ENCODE peak calls at places on chromosomes 13 and 19, in ten cellular contexts. One of them, this sample, is unnamed.

GRCh38 chr13:50400930-50401553 is 385.8 kb downstream of the KCNRG start:
- DNase-seq in Caco-2: no peak
- DNase-seq in suprapubic skin: no peak
- DNase-seq in A673: peak
- DNase-seq in progenitor cell of endocrine pancreas: no peak
- DNase-seq in retinal pigment epithelial cell: no peak
- DNase-seq in glutamatergic neuron: no peak
- DNase-seq in cardiac fibroblast: peak
- DNase-seq in tibial nerve: no peak
- DNase-seq in sigmoid colon: no peak
- DNase-seq in this sample: no peak

GRCh38 chr19:41735071-41735623 is 20.2 kb upstream of the CEACAM6 start:
- DNase-seq in sigmoid colon: no peak
- DNase-seq in glutamatergic neuron: no peak
- DNase-seq in tibial nerve: no peak
- DNase-seq in cardiac fibroblast: no peak
- DNase-seq in suprapubic skin: no peak
- DNase-seq in Caco-2: peak
- DNase-seq in retinal pigment epithelial cell: no peak
- DNase-seq in progenitor cell of endocrine pancreas: no peak
- DNase-seq in A673: no peak
- DNase-seq in this sample: no peak

GRCh38 chr19:48970923-48971395 is 5.8 kb downstream of the FTL start:
- DNase-seq in suprapubic skin: no peak
- DNase-seq in sigmoid colon: peak
- DNase-seq in tibial nerve: peak
- DNase-seq in progenitor cell of endocrine pancreas: peak
- DNase-seq in cardiac fibroblast: peak
- DNase-seq in A673: peak
- DNase-seq in glutamatergic neuron: peak
- DNase-seq in Caco-2: peak
- DNase-seq in retinal pigment epithelial cell: no peak
- DNase-seq in this sample: peak

GRCh38 chr19:32719611-32720059 is at the start of gene TDRD12:
- DNase-seq in tibial nerve: no peak
- DNase-seq in glutamatergic neuron: no peak
- DNase-seq in Caco-2: peak
- DNase-seq in A673: no peak
- DNase-seq in sigmoid colon: no peak
- DNase-seq in progenitor cell of endocrine pancreas: no peak
- DNase-seq in retinal pigment epithelial cell: no peak
- DNase-seq in suprapubic skin: no peak
- DNase-seq in cardiac fibroblast: no peak
- DNase-seq in this sample: no peak

GRCh38 chr13:35984776-35985453 is 146.3 kb downstream of the DCLK1 start:
- DNase-seq in retinal pigment epithelial cell: peak
- DNase-seq in cardiac fibroblast: no peak
- DNase-seq in tibial nerve: no peak
- DNase-seq in sigmoid colon: no peak
- DNase-seq in suprapubic skin: no peak
- DNase-seq in Caco-2: no peak
- DNase-seq in A673: peak
- DNase-seq in progenitor cell of endocrine pancreas: no peak
- DNase-seq in glutamatergic neuron: peak
- DNase-seq in this sample: peak

GRCh38 chr19:41328157-41328817 is 18.3 kb downstream of the CCDC97 start:
- DNase-seq in glutamatergic neuron: no peak
- DNase-seq in cardiac fibroblast: peak
- DNase-seq in sigmoid colon: no peak
- DNase-seq in tibial nerve: no peak
- DNase-seq in suprapubic skin: no peak
- DNase-seq in Caco-2: no peak
- DNase-seq in A673: no peak
- DNase-seq in progenitor cell of endocrine pancreas: no peak
- DNase-seq in retinal pigment epithelial cell: no peak
- DNase-seq in this sample: no peak

GRCh38 chr19:55471266-55471665 is 5.2 kb upstream of the ZNF628 start:
- DNase-seq in suprapubic skin: no peak
- DNase-seq in glutamatergic neuron: no peak
- DNase-seq in cardiac fibroblast: no peak
- DNase-seq in Caco-2: no peak
- DNase-seq in sigmoid colon: no peak
- DNase-seq in progenitor cell of endocrine pancreas: no peak
- DNase-seq in tibial nerve: no peak
- DNase-seq in retinal pigment epithelial cell: no peak
- DNase-seq in A673: no peak
- DNase-seq in this sample: no peak

GRCh38 chr13:86909318-86909717 is 761.9 kb upstream of the SLITRK5 start:
- DNase-seq in glutamatergic neuron: no peak
- DNase-seq in Caco-2: no peak
- DNase-seq in sigmoid colon: no peak
- DNase-seq in retinal pigment epithelial cell: no peak
- DNase-seq in cardiac fibroblast: no peak
- DNase-seq in A673: no peak
- DNase-seq in suprapubic skin: no peak
- DNase-seq in tibial nerve: no peak
- DNase-seq in progenitor cell of endocrine pancreas: no peak
- DNase-seq in this sample: no peak

GRCh38 chr13:26679411-26679810 is 81.2 kb downstream of the GPR12 start:
- DNase-seq in tibial nerve: no peak
- DNase-seq in Caco-2: no peak
- DNase-seq in retinal pigment epithelial cell: peak
- DNase-seq in suprapubic skin: no peak
- DNase-seq in cardiac fibroblast: peak
- DNase-seq in glutamatergic neuron: no peak
- DNase-seq in A673: no peak
- DNase-seq in sigmoid colon: no peak
- DNase-seq in progenitor cell of endocrine pancreas: no peak
- DNase-seq in this sample: no peak

GRCh38 chr13:24842533-24843278 is 78.7 kb downstream of the RNF17 start:
- DNase-seq in cardiac fibroblast: no peak
- DNase-seq in retinal pigment epithelial cell: no peak
- DNase-seq in sigmoid colon: no peak
- DNase-seq in suprapubic skin: no peak
- DNase-seq in tibial nerve: no peak
- DNase-seq in progenitor cell of endocrine pancreas: no peak
- DNase-seq in A673: peak
- DNase-seq in glutamatergic neuron: no peak
- DNase-seq in Caco-2: no peak
- DNase-seq in this sample: no peak

GRCh38 chr19:10603084-10603872 is 16.2 kb upstream of the AP1M2 start:
- DNase-seq in sigmoid colon: peak
- DNase-seq in tibial nerve: no peak
- DNase-seq in progenitor cell of endocrine pancreas: no peak
- DNase-seq in retinal pigment epithelial cell: no peak
- DNase-seq in Caco-2: no peak
- DNase-seq in glutamatergic neuron: no peak
- DNase-seq in cardiac fibroblast: peak
- DNase-seq in A673: peak
- DNase-seq in suprapubic skin: peak
- DNase-seq in this sample: peak
- TF ChIP-seq CTCF in sigmoid colon: no peak
- TF ChIP-seq CTCF in tibial nerve: no peak
- TF ChIP-seq CTCF in progenitor cell of endocrine pancreas: no peak
- TF ChIP-seq CTCF in retinal pigment epithelial cell: no peak
- TF ChIP-seq CTCF in Caco-2: no peak
- TF ChIP-seq CTCF in glutamatergic neuron: no peak
- TF ChIP-seq CTCF in cardiac fibroblast: no peak
- TF ChIP-seq CTCF in A673: no peak
- TF ChIP-seq CTCF in suprapubic skin: no peak
- TF ChIP-seq CTCF in this sample: no peak

DNA sequence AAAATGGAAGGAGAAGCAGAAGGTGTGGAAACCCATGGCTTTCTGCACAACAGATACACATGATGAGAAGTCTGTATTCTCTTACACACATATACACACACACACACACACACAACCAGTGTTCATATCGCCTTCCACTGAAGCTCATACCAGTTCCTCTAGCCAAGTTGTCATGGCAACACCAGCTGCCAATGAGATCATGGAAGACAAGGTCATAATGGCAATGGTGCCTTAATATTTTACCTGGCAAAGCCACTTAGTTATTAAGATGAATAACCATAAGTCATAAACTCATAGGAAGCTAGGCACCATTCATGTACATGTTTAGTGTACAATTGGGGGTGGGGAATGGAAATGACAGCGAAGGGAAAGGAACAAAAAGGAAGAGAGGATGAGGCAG is 2.6 kb upstream of the DHRS12 start:
- DNase-seq in cardiac fibroblast: peak
- DNase-seq in tibial nerve: no peak
- DNase-seq in Caco-2: no peak
- DNase-seq in suprapubic skin: no peak
- DNase-seq in retinal pigment epithelial cell: no peak
- DNase-seq in progenitor cell of endocrine pancreas: no peak
- DNase-seq in glutamatergic neuron: no peak
- DNase-seq in sigmoid colon: no peak
- DNase-seq in A673: peak
- DNase-seq in this sample: no peak
- TF ChIP-seq CTCF in cardiac fibroblast: no peak
- TF ChIP-seq CTCF in tibial nerve: no peak
- TF ChIP-seq CTCF in Caco-2: no peak
- TF ChIP-seq CTCF in suprapubic skin: no peak
- TF ChIP-seq CTCF in retinal pigment epithelial cell: no peak
- TF ChIP-seq CTCF in progenitor cell of endocrine pancreas: no peak
- TF ChIP-seq CTCF in glutamatergic neuron: no peak
- TF ChIP-seq CTCF in sigmoid colon: no peak
- TF ChIP-seq CTCF in A673: no peak
- TF ChIP-seq CTCF in this sample: no peak

GRCh38 chr13:73404581-73404980 is 345.8 kb downstream of the KLF5 start:
- DNase-seq in A673: no peak
- DNase-seq in suprapubic skin: no peak
- DNase-seq in progenitor cell of endocrine pancreas: no peak
- DNase-seq in sigmoid colon: no peak
- DNase-seq in tibial nerve: no peak
- DNase-seq in Caco-2: no peak
- DNase-seq in retinal pigment epithelial cell: no peak
- DNase-seq in cardiac fibroblast: no peak
- DNase-seq in glutamatergic neuron: no peak
- DNase-seq in this sample: no peak

GRCh38 chr13:73401769-73402168 is 343.0 kb downstream of the KLF5 start:
- DNase-seq in progenitor cell of endocrine pancreas: no peak
- DNase-seq in suprapubic skin: no peak
- DNase-seq in Caco-2: no peak
- DNase-seq in glutamatergic neuron: no peak
- DNase-seq in tibial nerve: no peak
- DNase-seq in A673: no peak
- DNase-seq in cardiac fibroblast: no peak
- DNase-seq in sigmoid colon: no peak
- DNase-seq in retinal pigment epithelial cell: no peak
- DNase-seq in this sample: no peak

GRCh38 chr13:73411067-73411809 is 352.4 kb downstream of the KLF5 start:
- DNase-seq in sigmoid colon: no peak
- DNase-seq in cardiac fibroblast: no peak
- DNase-seq in tibial nerve: no peak
- DNase-seq in suprapubic skin: no peak
- DNase-seq in glutamatergic neuron: no peak
- DNase-seq in progenitor cell of endocrine pancreas: no peak
- DNase-seq in retinal pigment epithelial cell: no peak
- DNase-seq in Caco-2: no peak
- DNase-seq in A673: no peak
- DNase-seq in this sample: no peak

GRCh38 chr13:73403362-73404150 is 344.8 kb downstream of the KLF5 start:
- DNase-seq in cardiac fibroblast: no peak
- DNase-seq in progenitor cell of endocrine pancreas: no peak
- DNase-seq in Caco-2: no peak
- DNase-seq in retinal pigment epithelial cell: no peak
- DNase-seq in tibial nerve: no peak
- DNase-seq in suprapubic skin: no peak
- DNase-seq in sigmoid colon: no peak
- DNase-seq in glutamatergic neuron: no peak
- DNase-seq in A673: peak
- DNase-seq in this sample: no peak

GRCh38 chr13:73406454-73406853 is 347.6 kb downstream of the KLF5 start:
- DNase-seq in Caco-2: no peak
- DNase-seq in sigmoid colon: no peak
- DNase-seq in glutamatergic neuron: no peak
- DNase-seq in retinal pigment epithelial cell: no peak
- DNase-seq in cardiac fibroblast: no peak
- DNase-seq in progenitor cell of endocrine pancreas: no peak
- DNase-seq in A673: no peak
- DNase-seq in tibial nerve: no peak
- DNase-seq in suprapubic skin: no peak
- DNase-seq in this sample: no peak
- TF ChIP-seq CTCF in Caco-2: no peak
- TF ChIP-seq CTCF in sigmoid colon: no peak
- TF ChIP-seq CTCF in glutamatergic neuron: no peak
- TF ChIP-seq CTCF in retinal pigment epithelial cell: no peak
- TF ChIP-seq CTCF in cardiac fibroblast: no peak
- TF ChIP-seq CTCF in progenitor cell of endocrine pancreas: no peak
- TF ChIP-seq CTCF in A673: no peak
- TF ChIP-seq CTCF in tibial nerve: no peak
- TF ChIP-seq CTCF in suprapubic skin: no peak
- TF ChIP-seq CTCF in this sample: no peak

GRCh38 chr19:19119325-19120237 is 18.7 kb downstream of the TMEM161A start:
- DNase-seq in retinal pigment epithelial cell: no peak
- DNase-seq in tibial nerve: no peak
- DNase-seq in Caco-2: no peak
- DNase-seq in sigmoid colon: no peak
- DNase-seq in glutamatergic neuron: no peak
- DNase-seq in suprapubic skin: no peak
- DNase-seq in cardiac fibroblast: no peak
- DNase-seq in A673: no peak
- DNase-seq in progenitor cell of endocrine pancreas: no peak
- DNase-seq in this sample: no peak

GRCh38 chr19:19120308-19121156 is 17.7 kb downstream of the TMEM161A start:
- DNase-seq in A673: peak
- DNase-seq in sigmoid colon: peak
- DNase-seq in Caco-2: peak
- DNase-seq in progenitor cell of endocrine pancreas: peak
- DNase-seq in suprapubic skin: no peak
- DNase-seq in cardiac fibroblast: peak
- DNase-seq in retinal pigment epithelial cell: no peak
- DNase-seq in tibial nerve: no peak
- DNase-seq in glutamatergic neuron: peak
- DNase-seq in this sample: peak

GRCh38 chr19:19113040-19113541 is 25.2 kb downstream of the TMEM161A start:
- DNase-seq in A673: peak
- DNase-seq in suprapubic skin: no peak
- DNase-seq in sigmoid colon: no peak
- DNase-seq in Caco-2: peak
- DNase-seq in progenitor cell of endocrine pancreas: no peak
- DNase-seq in glutamatergic neuron: peak
- DNase-seq in retinal pigment epithelial cell: no peak
- DNase-seq in tibial nerve: no peak
- DNase-seq in cardiac fibroblast: peak
- DNase-seq in this sample: peak

GRCh38 chr19:19111967-19112580 is 26.2 kb downstream of the TMEM161A start:
- DNase-seq in glutamatergic neuron: no peak
- DNase-seq in suprapubic skin: no peak
- DNase-seq in sigmoid colon: no peak
- DNase-seq in tibial nerve: no peak
- DNase-seq in A673: no peak
- DNase-seq in retinal pigment epithelial cell: no peak
- DNase-seq in Caco-2: no peak
- DNase-seq in cardiac fibroblast: no peak
- DNase-seq in progenitor cell of endocrine pancreas: no peak
- DNase-seq in this sample: no peak

DNA sequence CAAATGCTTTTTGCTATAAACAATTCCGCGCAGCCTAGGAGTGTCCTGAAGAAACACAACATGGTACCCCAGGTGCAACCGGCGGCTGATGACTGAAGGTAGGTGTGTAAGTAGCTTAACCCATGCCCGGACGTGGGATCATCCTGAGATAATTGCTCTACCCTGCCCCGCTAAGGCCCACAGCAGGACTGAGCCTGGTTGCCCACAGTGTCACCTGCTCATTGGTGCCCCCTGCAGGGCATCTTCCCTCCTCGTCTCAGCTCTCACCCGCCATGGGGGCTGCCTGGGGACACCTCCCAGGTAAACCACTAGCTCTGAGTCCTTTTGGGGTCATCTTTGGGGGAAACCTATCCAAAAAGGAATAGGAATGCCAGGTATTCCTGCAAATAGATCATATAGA is 22.3 kb downstream of the TMEM161A start:
- DNase-seq in tibial nerve: no peak
- DNase-seq in glutamatergic neuron: peak
- DNase-seq in Caco-2: peak
- DNase-seq in progenitor cell of endocrine pancreas: no peak
- DNase-seq in cardiac fibroblast: peak
- DNase-seq in A673: peak
- DNase-seq in suprapubic skin: no peak
- DNase-seq in retinal pigment epithelial cell: no peak
- DNase-seq in sigmoid colon: no peak
- DNase-seq in this sample: peak
- TF ChIP-seq CTCF in tibial nerve: peak
- TF ChIP-seq CTCF in glutamatergic neuron: peak
- TF ChIP-seq CTCF in Caco-2: peak
- TF ChIP-seq CTCF in progenitor cell of endocrine pancreas: peak
- TF ChIP-seq CTCF in cardiac fibroblast: peak
- TF ChIP-seq CTCF in A673: peak
- TF ChIP-seq CTCF in suprapubic skin: no peak
- TF ChIP-seq CTCF in retinal pigment epithelial cell: peak
- TF ChIP-seq CTCF in sigmoid colon: no peak
- TF ChIP-seq CTCF in this sample: peak